ENCODE peak calls at places on chromosomes 12 and 14, in six cellular contexts. F is AG04450; E is effector memory CD4-positive, alpha-beta T cell; N is C1 segment of cervical spinal cord; R is A549; Q is activated T-helper 9 cell treated with anti-CD3 and anti-CD28 coated beads, Interleukin-2, amount 50 U/mL, for 16 hours. M is an unnamed sample.

GRCh38 chr14:61108742-61109141 is 127.7 kb downstream of the SLC38A6 start:
- DNase-seq in F (no peak), E (no peak), N (no peak), R (no peak), Q (no peak), M (no peak)

GRCh38 chr12:120620624-120621023 is 19.8 kb upstream of the CABP1 start:
- DNase-seq in F (no peak), E (no peak), N (no peak), R (no peak), Q (no peak), M (no peak)

GRCh38 chr14:97580923-97581495 is 783.8 kb downstream of the VRK1 start:
- DNase-seq in F (no peak), E (no peak), N (no peak), R (no peak), Q (no peak), M (no peak)

GRCh38 chr12:54217774-54218221 is 29.0 kb upstream of the SMUG1 start:
- DNase-seq in F (no peak), E (no peak), N (peak), R (no peak), Q (no peak), M (no peak)

GRCh38 chr12:85280138-85280983 is at the start of gene ALX1:
- DNase-seq in F (no peak), E (no peak), N (no peak), R (peak), Q (no peak), M (peak)

GRCh38 chr12:6195665-6196535 is 4.3 kb upstream of the CD9 start:
- DNase-seq in F (peak), E (peak), N (peak), R (peak), Q (peak), M (no peak)

GRCh38 chr14:54188036-54188666 is 208.7 kb upstream of the CDKN3 start:
- DNase-seq in F (no peak), E (no peak), N (no peak), R (no peak), Q (no peak), M (no peak)

GRCh38 chr12:107624493-107624892 is 61.1 kb upstream of the PWP1 start:
- DNase-seq in F (no peak), E (no peak), N (no peak), R (no peak), Q (no peak), M (no peak)

GRCh38 chr12:95203477-95203843 is 13.8 kb downstream of the FGD6 start:
- DNase-seq in F (no peak), E (no peak), N (no peak), R (no peak), Q (no peak), M (no peak)

GRCh38 chr14:61434315-61434714 is 112.9 kb downstream of the PRKCH start:
- DNase-seq in F (no peak), E (no peak), N (no peak), R (peak), Q (no peak), M (no peak)

GRCh38 chr12:41566703-41567102 is 378.6 kb downstream of the PDZRN4 start:
- DNase-seq in F (no peak), E (no peak), N (no peak), R (no peak), Q (no peak), M (no peak)

GRCh38 chr12:16844875-16845274 is 238.9 kb upstream of the LMO3 start:
- DNase-seq in F (no peak), E (no peak), N (no peak), R (peak), Q (no peak), M (no peak)

GRCh38 chr14:90605430-90605829 is 208.6 kb downstream of the CALM1 start:
- DNase-seq in F (no peak), E (no peak), N (no peak), R (no peak), Q (no peak), M (no peak)

GRCh38 chr12:40668095-40668494 is 24.1 kb upstream of the CNTN1 start:
- DNase-seq in F (no peak), E (no peak), N (no peak), R (peak), Q (no peak), M (no peak)

GRCh38 chr12:21169878-21170472 is 39.0 kb downstream of the SLCO1B1 start:
- DNase-seq in F (no peak), E (peak), N (no peak), R (peak), Q (no peak), M (peak)

GRCh38 chr14:104680056-104680805 is 9.2 kb upstream of the INF2 start:
- DNase-seq in F (no peak), E (no peak), N (no peak), R (peak), Q (no peak), M (no peak)

GRCh38 chr14:53536446-53536845 is 383.3 kb upstream of the DDHD1 start:
- DNase-seq in F (no peak), E (no peak), N (no peak), R (no peak), Q (no peak), M (no peak)

GRCh38 chr12:25074113-25074512 is 120.8 kb downstream of the DNAI7 start:
- DNase-seq in F (no peak), E (no peak), N (no peak), R (no peak), Q (no peak), M (no peak)

GRCh38 chr12:113474635-113475436 is 3.2 kb upstream of the LHX5 start:
- DNase-seq in F (no peak), E (no peak), N (no peak), R (no peak), Q (no peak), M (no peak)

GRCh38 chr14:76498976-76499375 is 123.0 kb downstream of the ESRRB start:
- DNase-seq in F (no peak), E (no peak), N (no peak), R (no peak), Q (no peak), M (no peak)

GRCh38 chr12:53328043-53328435 is 6.6 kb upstream of the AAAS start:
- DNase-seq in F (no peak), E (no peak), N (no peak), R (no peak), Q (no peak), M (no peak)

GRCh38 chr12:95918194-95918993 is 24.0 kb downstream of the CCDC38 start:
- DNase-seq in F (no peak), E (peak), N (no peak), R (peak), Q (peak), M (no peak)

GRCh38 chr12:64826234-64826633 is 1.8 kb downstream of the TBC1D30 start:
- DNase-seq in F (no peak), E (no peak), N (peak), R (no peak), Q (no peak), M (no peak)

GRCh38 chr12:48814313-48815280 is 3.7 kb upstream of the CACNB3 start:
- DNase-seq in F (no peak), E (peak), N (peak), R (peak), Q (peak), M (no peak)

GRCh38 chr14:76761198-76761848 is at the start of gene VASH1:
- DNase-seq in F (peak), E (peak), N (peak), R (peak), Q (peak), M (no peak)

GRCh38 chr14:67766035-67766680 is 50.2 kb downstream of the ZFYVE26 start:
- DNase-seq in F (no peak), E (no peak), N (no peak), R (peak), Q (no peak), M (no peak)

GRCh38 chr12:16560273-16560672 is 45.7 kb downstream of the LMO3 start:
- DNase-seq in F (no peak), E (no peak), N (no peak), R (no peak), Q (no peak), M (no peak)

GRCh38 chr14:33589334-33589733 is 361.5 kb downstream of the EGLN3 start:
- DNase-seq in F (no peak), E (no peak), N (no peak), R (no peak), Q (no peak), M (no peak)

GRCh38 chr14:105149146-105149781 is 19.3 kb downstream of the JAG2 start:
- DNase-seq in F (no peak), E (no peak), N (no peak), R (no peak), Q (no peak), M (no peak)

GRCh38 chr12:104588048-104588942 is 131.5 kb downstream of the CHST11 start:
- DNase-seq in F (no peak), E (no peak), N (no peak), R (peak), Q (no peak), M (no peak)

GRCh38 chr12:124745891-124746570 is 117.6 kb downstream of the SCARB1 start:
- DNase-seq in F (no peak), E (no peak), N (peak), R (peak), Q (no peak), M (no peak)

GRCh38 chr12:124411291-124411878 is 116.5 kb downstream of the RFLNA start:
- DNase-seq in F (peak), E (no peak), N (no peak), R (peak), Q (no peak), M (no peak)

GRCh38 chr12:5733136-5733755 is 211.8 kb downstream of the ANO2 start:
- DNase-seq in F (no peak), E (no peak), N (no peak), R (no peak), Q (no peak), M (no peak)